ENCODE peak calls at places on chromosomes 13 and 19, in seven cellular contexts. B, C, A, O, N, X and Y are unnamed samples.

GRCh38 chr19:8615813-8616596 is 5.5 kb upstream of the ADAMTS10 start:
- DNase-seq in B (peak), C (no peak), A (peak), O (no peak), N (no peak), X (no peak), Y (no peak)

GRCh38 chr13:51910508-51910907 is 48.7 kb downstream of the CCDC70 start:
- DNase-seq in B (no peak), C (no peak), A (no peak), O (no peak), N (no peak), X (no peak), Y (no peak)

GRCh38 chr13:31032574-31033095 is 100.2 kb downstream of the TEX26 start:
- DNase-seq in B (no peak), C (no peak), A (no peak), O (no peak), N (no peak), X (no peak), Y (no peak)

GRCh38 chr13:41470187-41470586 is 12.8 kb downstream of the RGCC start:
- DNase-seq in B (no peak), C (no peak), A (no peak), O (no peak), N (no peak), X (no peak), Y (no peak)

GRCh38 chr19:41584260-41584810 is 8.4 kb downstream of the CEACAM21 start:
- DNase-seq in B (no peak), C (no peak), A (no peak), O (no peak), N (no peak), X (no peak), Y (no peak)

GRCh38 chr13:42334329-42334706 is 62.4 kb downstream of the AKAP11 start:
- DNase-seq in B (no peak), C (no peak), A (no peak), O (no peak), N (no peak), X (no peak), Y (no peak)

GRCh38 chr13:31045621-31046081 is 113.2 kb downstream of the TEX26 start:
- DNase-seq in B (peak), C (peak), A (peak), O (peak), N (peak), X (peak), Y (peak)

GRCh38 chr13:41955605-41956004 is 5.3 kb downstream of the VWA8 start:
- DNase-seq in B (no peak), C (no peak), A (no peak), O (no peak), N (no peak), X (no peak), Y (no peak)

GRCh38 chr13:27423333-27423732 is 1.1 kb upstream of the GTF3A start:
- DNase-seq in B (no peak), C (no peak), A (no peak), O (no peak), N (no peak), X (no peak), Y (no peak)

GRCh38 chr13:31200636-31200970 is 828 bp downstream of the B3GLCT start:
- DNase-seq in B (peak), C (no peak), A (peak), O (no peak), N (peak), X (no peak), Y (no peak)

GRCh38 chr19:1855040-1855827 is 7.0 kb upstream of the REXO1 start:
- DNase-seq in B (peak), C (peak), A (peak), O (peak), N (peak), X (no peak), Y (peak)

GRCh38 chr19:32373614-32374295 is 28.3 kb downstream of the ZNF507 start:
- DNase-seq in B (no peak), C (peak), A (peak), O (peak), N (no peak), X (peak), Y (peak)

GRCh38 chr19:4759388-4760284 is 31.9 kb upstream of the FEM1A start:
- DNase-seq in B (peak), C (peak), A (peak), O (no peak), N (peak), X (peak), Y (peak)

GRCh38 chr13:29532136-29532535 is 63.4 kb downstream of the SLC7A1 start:
- DNase-seq in B (no peak), C (no peak), A (peak), O (no peak), N (no peak), X (no peak), Y (no peak)

GRCh38 chr19:11160119-11160768 is 4.7 kb upstream of the SPC24 start:
- DNase-seq in B (no peak), C (no peak), A (no peak), O (no peak), N (no peak), X (no peak), Y (no peak)

GRCh38 chr13:107734891-107735620 is 480.3 kb downstream of the LIG4 start:
- DNase-seq in B (no peak), C (no peak), A (no peak), O (no peak), N (no peak), X (no peak), Y (no peak)

GRCh38 chr19:2475018-2475701 is 767 bp upstream of the GADD45B start:
- DNase-seq in B (peak), C (no peak), A (peak), O (no peak), N (no peak), X (no peak), Y (peak)

GRCh38 chr13:39321578-39321977 is 281.4 kb downstream of the LHFPL6 start:
- DNase-seq in B (no peak), C (no peak), A (peak), O (no peak), N (no peak), X (no peak), Y (peak)

GRCh38 chr13:35549481-35549880 is 73.0 kb upstream of the MAB21L1 start:
- DNase-seq in B (no peak), C (peak), A (peak), O (no peak), N (no peak), X (peak), Y (peak)

GRCh38 chr13:96090240-96091101 is 564 bp downstream of the HS6ST3 start:
- DNase-seq in B (peak), C (no peak), A (peak), O (no peak), N (no peak), X (no peak), Y (peak)

GRCh38 chr19:33811246-33811645 is 14.6 kb downstream of the KCTD15 start:
- DNase-seq in B (no peak), C (no peak), A (no peak), O (no peak), N (no peak), X (no peak), Y (no peak)

GRCh38 chr19:5903502-5904301 is at the start of gene NDUFA11:
- DNase-seq in B (peak), C (no peak), A (peak), O (no peak), N (peak), X (peak), Y (peak)

GRCh38 chr19:4709440-4710280 is 14.0 kb downstream of the DPP9 start:
- DNase-seq in B (no peak), C (no peak), A (no peak), O (no peak), N (no peak), X (no peak), Y (no peak)

GRCh38 chr13:112443191-112444000 is 67.2 kb downstream of the SPACA7 start:
- DNase-seq in B (no peak), C (no peak), A (no peak), O (no peak), N (no peak), X (no peak), Y (no peak)

GRCh38 chr19:16367269-16367683 is 42.6 kb downstream of the KLF2 start:
- DNase-seq in B (no peak), C (no peak), A (no peak), O (no peak), N (no peak), X (no peak), Y (no peak)

GRCh38 chr19:17305211-17305516 is 508 bp upstream of the MRPL34 start:
- DNase-seq in B (no peak), C (no peak), A (no peak), O (no peak), N (no peak), X (no peak), Y (no peak)

GRCh38 chr19:12265921-12266704 is 28.6 kb downstream of the ZNF44 start:
- DNase-seq in B (no peak), C (no peak), A (no peak), O (no peak), N (no peak), X (no peak), Y (no peak)

GRCh38 chr19:9116547-9116946 is 984 bp upstream of the OR7G1 start:
- DNase-seq in B (no peak), C (no peak), A (no peak), O (no peak), N (no peak), X (no peak), Y (no peak)

GRCh38 chr13:82627183-82627582 is 1255.1 kb downstream of the SLITRK1 start:
- DNase-seq in B (no peak), C (no peak), A (no peak), O (no peak), N (no peak), X (no peak), Y (peak)

GRCh38 chr13:25046985-25047660 is 48.8 kb upstream of the PABPC3 start:
- DNase-seq in B (no peak), C (no peak), A (peak), O (no peak), N (no peak), X (no peak), Y (peak)

GRCh38 chr13:103328899-103329298 is 262.7 kb upstream of the SLC10A2 start:
- DNase-seq in B (no peak), C (no peak), A (no peak), O (no peak), N (no peak), X (no peak), Y (peak)

GRCh38 chr19:43626838-43627237 is 7.4 kb upstream of the ZNF428 start:
- DNase-seq in B (no peak), C (no peak), A (no peak), O (no peak), N (no peak), X (no peak), Y (no peak)

GRCh38 chr19:32316034-32316433 is 29.4 kb upstream of the ZNF507 start:
- DNase-seq in B (no peak), C (no peak), A (no peak), O (no peak), N (no peak), X (no peak), Y (no peak)

GRCh38 chr13:51004918-51005460 is 95.4 kb downstream of the RNASEH2B start:
- DNase-seq in B (no peak), C (no peak), A (no peak), O (no peak), N (no peak), X (no peak), Y (no peak)

GRCh38 chr19:1665565-1666047 is 13.2 kb upstream of the TCF3 start:
- DNase-seq in B (no peak), C (no peak), A (no peak), O (no peak), N (no peak), X (no peak), Y (no peak)

GRCh38 chr13:114065141-114065925 is 67.1 kb downstream of the RASA3 start:
- DNase-seq in B (peak), C (peak), A (peak), O (peak), N (peak), X (peak), Y (peak)
- H3K4me3 ChIP-seq in B (no peak), C (peak), A (peak), O (peak), N (peak), X (no peak), Y (peak)

GRCh38 chr19:38441660-38442348 is 8.3 kb downstream of the RYR1 start:
- DNase-seq in B (no peak), C (no peak), A (no peak), O (no peak), N (no peak), X (no peak), Y (no peak)
- TF ChIP-seq CTCF in B (no peak), C (peak), A (peak), O (no peak), N (no peak), X (peak), Y (no peak)

DNA sequence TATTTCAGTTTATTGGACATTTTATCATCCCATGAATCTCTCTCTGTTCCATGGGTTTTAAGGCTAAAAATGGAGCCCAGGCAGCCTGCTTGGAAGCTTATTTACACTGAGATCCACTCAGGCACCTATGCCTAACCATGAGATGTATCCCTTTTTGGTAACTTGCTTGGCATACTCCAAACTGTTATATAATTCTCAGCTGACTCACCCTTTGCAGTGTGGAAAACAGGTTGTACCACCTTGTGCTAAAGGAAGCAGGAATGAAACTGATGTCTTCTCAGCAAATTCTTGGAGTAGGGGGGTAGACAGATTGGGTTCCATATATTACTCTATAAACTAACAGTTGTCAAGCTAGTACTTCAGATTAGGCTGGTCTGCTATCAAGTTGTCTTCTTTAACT is 483.6 kb downstream of the KLF5 start:
- DNase-seq in B (no peak), C (no peak), A (no peak), O (peak), N (no peak), X (no peak), Y (peak)
- H3K4me3 ChIP-seq in B (no peak), C (no peak), A (no peak), O (no peak), N (no peak), X (no peak), Y (no peak)

DNA sequence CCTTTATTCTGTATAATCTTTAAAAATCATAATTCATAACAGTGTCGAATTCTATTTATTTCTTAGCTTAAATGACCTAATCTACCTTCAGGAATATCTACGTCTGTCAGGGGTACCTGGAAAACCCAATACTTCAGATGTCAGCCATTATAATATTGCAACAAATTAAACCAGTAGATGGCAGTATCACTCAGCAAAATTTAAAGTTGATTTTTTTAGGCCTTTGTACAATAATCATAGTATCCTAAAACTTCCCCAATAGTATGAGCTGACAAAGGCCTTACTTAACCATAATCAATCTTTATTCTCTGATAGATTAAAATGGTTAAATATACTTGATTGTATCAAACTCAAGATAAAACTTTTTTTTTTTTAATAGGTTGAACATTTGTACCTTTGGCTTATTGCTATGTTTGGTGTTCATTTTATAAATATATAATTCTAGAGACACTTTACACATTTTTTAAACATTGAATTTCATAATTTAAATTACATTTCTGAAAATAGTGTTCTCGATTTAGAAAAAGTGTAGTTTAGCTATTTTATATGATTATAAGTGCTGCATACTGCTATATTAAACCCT is 830.2 kb upstream of the SPRY2 start:
- DNase-seq in B (no peak), C (no peak), A (peak), O (no peak), N (no peak), X (no peak), Y (peak)
- TF ChIP-seq CTCF in B (no peak), C (peak), A (peak), O (peak), N (peak), X (peak), Y (peak)

GRCh38 chr13:99432637-99433542 is 68.4 kb upstream of the TM9SF2 start:
- DNase-seq in B (peak), C (no peak), A (peak), O (no peak), N (no peak), X (peak), Y (peak)
- H3K4me3 ChIP-seq in B (no peak), C (no peak), A (peak), O (no peak), N (no peak), X (no peak), Y (no peak)

GRCh38 chr19:35247526-35248309 is 1.1 kb upstream of the LSR start:
- DNase-seq in B (peak), C (no peak), A (no peak), O (no peak), N (peak), X (peak), Y (peak)
- TF ChIP-seq CTCF in B (peak), C (peak), A (no peak), O (peak), N (peak), X (peak), Y (peak)

GRCh38 chr19:18465214-18465963 is 27.5 kb upstream of the ISYNA1 start:
- DNase-seq in B (no peak), C (no peak), A (no peak), O (no peak), N (no peak), X (no peak), Y (no peak)
- H3K4me3 ChIP-seq in B (no peak), C (no peak), A (no peak), O (no peak), N (no peak), X (no peak), Y (no peak)

GRCh38 chr13:109275848-109276247 is 510.5 kb downstream of the IRS2 start:
- DNase-seq in B (peak), C (no peak), A (no peak), O (no peak), N (no peak), X (no peak), Y (peak)
- TF ChIP-seq CTCF in B (no peak), C (peak), A (no peak), O (peak), N (no peak), X (peak), Y (peak)

GRCh38 chr19:48633148-48634035 is 3.8 kb downstream of the DBP start:
- DNase-seq in B (peak), C (no peak), A (no peak), O (no peak), N (no peak), X (no peak), Y (peak)
- H3K4me3 ChIP-seq in B (no peak), C (no peak), A (peak), O (no peak), N (no peak), X (no peak), Y (peak)

GRCh38 chr13:98396071-98396710 is 180.7 kb downstream of the STK24 start:
- DNase-seq in B (no peak), C (no peak), A (no peak), O (no peak), N (no peak), X (no peak), Y (no peak)

GRCh38 chr13:98399756-98400155 is 177.2 kb downstream of the STK24 start:
- DNase-seq in B (no peak), C (no peak), A (peak), O (no peak), N (no peak), X (no peak), Y (no peak)

GRCh38 chr13:98394820-98395510 is 181.9 kb downstream of the STK24 start:
- DNase-seq in B (no peak), C (no peak), A (no peak), O (no peak), N (no peak), X (no peak), Y (no peak)

GRCh38 chr13:98397861-98398260 is 179.0 kb downstream of the STK24 start:
- DNase-seq in B (no peak), C (no peak), A (no peak), O (no peak), N (no peak), X (no peak), Y (no peak)

DNA sequence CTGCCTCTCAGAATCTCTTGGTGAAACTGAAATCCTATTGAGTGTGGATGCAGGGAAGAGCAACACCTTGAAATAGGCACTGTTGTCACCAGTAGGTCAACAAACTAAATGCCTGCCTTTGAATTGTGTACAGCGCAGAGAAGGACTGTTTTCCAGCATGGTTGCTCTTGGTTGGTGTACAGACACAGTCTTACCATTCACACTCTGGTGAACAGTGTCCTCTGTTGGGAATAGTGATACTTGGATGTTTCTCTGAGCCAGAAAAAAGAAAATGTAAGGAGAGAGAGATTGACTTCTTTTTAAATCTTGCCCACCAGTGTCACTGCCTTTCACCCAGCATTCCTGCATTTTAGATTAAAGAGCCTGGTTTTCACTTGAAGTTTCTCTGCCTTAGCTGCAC is 179.7 kb downstream of the STK24 start:
- DNase-seq in B (no peak), C (no peak), A (no peak), O (no peak), N (no peak), X (no peak), Y (peak)
- TF ChIP-seq CTCF in B (no peak), C (peak), A (peak), O (no peak), N (no peak), X (peak), Y (peak)